ENCODE peak calls at places on chromosomes 1 and 21, in nine cellular contexts. J, V, M, U, I, G, X, F and N are unnamed samples.
A peak's percentile ranks its signal among the peaks of the same experiment; 100 is the strongest.

GRCh38 chr1:193058529-193059281 is 455 bp downstream of the UCHL5 start:
- DNase-seq in U (peak; percentile 42), V (peak; percentile 59), F (no peak), I (peak; percentile 54), G (no peak), M (no peak), X (no peak), J (peak; percentile 8), N (peak; percentile 17)

GRCh38 chr1:19661721-19662228 is 2.9 kb upstream of the HTR6 start:
- DNase-seq in G (no peak), V (peak; percentile 59), J (no peak), X (no peak), U (peak; percentile 34), I (no peak), F (no peak), M (peak; percentile 24), N (no peak)

GRCh38 chr1:15858672-15859372 is 11.3 kb downstream of the SPEN start:
- DNase-seq in V (no peak), J (no peak), G (no peak), M (no peak), I (no peak), U (no peak), F (no peak), X (no peak), N (no peak)

GRCh38 chr21:42039911-42040351 is 29.8 kb upstream of the ZBTB21 start:
- DNase-seq in X (no peak), J (no peak), G (no peak), V (peak; percentile 91), M (no peak), I (no peak), U (peak; percentile 68), F (peak; percentile 31), N (no peak)

GRCh38 chr1:100861379-100861778 is 33.3 kb downstream of the EXTL2 start:
- DNase-seq in I (no peak), F (no peak), G (no peak), M (no peak), X (no peak), U (peak; percentile 49), J (no peak), V (peak; percentile 90), N (no peak)

GRCh38 chr1:164361927-164362326 is 197.1 kb upstream of the PBX1 start:
- DNase-seq in G (no peak), M (no peak), J (no peak), V (no peak), U (no peak), I (no peak), X (no peak), F (no peak), N (no peak)

GRCh38 chr1:199684686-199685273 is 342.7 kb upstream of the NR5A2 start:
- DNase-seq in I (peak; percentile 50), U (peak; percentile 59), V (peak; percentile 78), M (peak; percentile 74), J (peak; percentile 12), X (no peak), G (peak; percentile 43), F (peak; percentile 15), N (peak; percentile 9)

GRCh38 chr1:164635784-164636729 is 77.1 kb downstream of the PBX1 start:
- DNase-seq in J (no peak), V (peak; percentile 45), M (no peak), U (no peak), I (no peak), X (no peak), F (no peak), G (no peak), N (no peak)